ENCODE peak calls at places on chromosomes 7 and 10, in four cellular contexts. One of them, this sample, is unnamed.
A peak's percentile ranks its signal among the peaks of the same experiment; 100 is the strongest.

GRCh38 chr10:117320050-117320665 is 55.1 kb downstream of the PDZD8 start:
- DNase-seq in CD8-positive, alpha-beta T cell: no peak
- DNase-seq in mammary epithelial cell: no peak
- DNase-seq in GM23338: peak; percentile 71
- DNase-seq in this sample: peak; percentile 16

GRCh38 chr7:43844257-43844656 is 25.1 kb downstream of the MRPS24 start:
- DNase-seq in CD8-positive, alpha-beta T cell: no peak
- DNase-seq in mammary epithelial cell: no peak
- DNase-seq in GM23338: no peak
- DNase-seq in this sample: no peak

GRCh38 chr7:117025891-117026290 is 72.6 kb downstream of the ST7 start:
- DNase-seq in GM23338: no peak
- DNase-seq in mammary epithelial cell: no peak
- DNase-seq in CD8-positive, alpha-beta T cell: no peak
- DNase-seq in this sample: no peak

GRCh38 chr10:35470535-35470934 is 134.2 kb downstream of the CCNY start:
- DNase-seq in CD8-positive, alpha-beta T cell: no peak
- DNase-seq in mammary epithelial cell: no peak
- DNase-seq in GM23338: peak; percentile 49
- DNase-seq in this sample: peak; percentile 60

GRCh38 chr10:45063605-45064231 is 63.0 kb downstream of the ZNF22 start:
- DNase-seq in mammary epithelial cell: peak; percentile 83
- DNase-seq in CD8-positive, alpha-beta T cell: no peak
- DNase-seq in GM23338: no peak
- DNase-seq in this sample: no peak

GRCh38 chr10:60817135-60817805 is 39.0 kb downstream of the CDK1 start:
- DNase-seq in mammary epithelial cell: no peak
- DNase-seq in CD8-positive, alpha-beta T cell: no peak
- DNase-seq in GM23338: no peak
- DNase-seq in this sample: no peak

GRCh38 chr7:129958643-129959479 is 6.1 kb upstream of the UBE2H start:
- DNase-seq in mammary epithelial cell: peak; percentile 99
- DNase-seq in GM23338: no peak
- DNase-seq in CD8-positive, alpha-beta T cell: no peak
- DNase-seq in this sample: no peak

GRCh38 chr7:151631149-151631967 is 111.7 kb upstream of the RHEB start:
- DNase-seq in GM23338: peak; percentile 72
- DNase-seq in CD8-positive, alpha-beta T cell: no peak
- DNase-seq in mammary epithelial cell: peak; percentile 41
- DNase-seq in this sample: no peak

GRCh38 chr7:43735802-43736603 is 6.7 kb upstream of the COA1 start:
- DNase-seq in CD8-positive, alpha-beta T cell: no peak
- DNase-seq in GM23338: no peak
- DNase-seq in mammary epithelial cell: no peak
- DNase-seq in this sample: no peak

GRCh38 chr7:7639847-7640220 is 718 bp upstream of the UMAD1 start:
- DNase-seq in CD8-positive, alpha-beta T cell: peak; percentile 41
- DNase-seq in GM23338: no peak
- DNase-seq in mammary epithelial cell: no peak
- DNase-seq in this sample: no peak

GRCh38 chr10:1368772-1369171 is 312.6 kb downstream of the WDR37 start:
- DNase-seq in GM23338: peak; percentile 86
- DNase-seq in CD8-positive, alpha-beta T cell: peak; percentile 30
- DNase-seq in mammary epithelial cell: no peak
- DNase-seq in this sample: peak; percentile 90

GRCh38 chr7:139777304-139777890 is 401 bp downstream of the HIPK2 start:
- DNase-seq in mammary epithelial cell: no peak
- DNase-seq in CD8-positive, alpha-beta T cell: peak; percentile 37
- DNase-seq in GM23338: peak; percentile 47
- DNase-seq in this sample: peak; percentile 86

GRCh38 chr7:31603076-31603475 is 83.9 kb upstream of the PPP1R17 start:
- DNase-seq in CD8-positive, alpha-beta T cell: no peak
- DNase-seq in mammary epithelial cell: peak; percentile 51
- DNase-seq in GM23338: no peak
- DNase-seq in this sample: no peak

GRCh38 chr7:15199482-15199881 is 296.9 kb upstream of the DGKB start:
- DNase-seq in mammary epithelial cell: no peak
- DNase-seq in CD8-positive, alpha-beta T cell: no peak
- DNase-seq in GM23338: peak; percentile 39
- DNase-seq in this sample: no peak

GRCh38 chr7:101308245-101309085 is 13.1 kb downstream of the IFT22 start:
- DNase-seq in GM23338: peak; percentile 95
- DNase-seq in mammary epithelial cell: peak; percentile 73
- DNase-seq in CD8-positive, alpha-beta T cell: peak; percentile 17
- DNase-seq in this sample: peak; percentile 93

GRCh38 chr7:44320794-44321371 is 4.5 kb downstream of the CAMK2B start:
- DNase-seq in GM23338: no peak
- DNase-seq in mammary epithelial cell: no peak
- DNase-seq in CD8-positive, alpha-beta T cell: no peak
- DNase-seq in this sample: no peak

GRCh38 chr7:111486472-111487142 is 75.7 kb downstream of the IMMP2L start:
- DNase-seq in mammary epithelial cell: peak; percentile 31
- DNase-seq in CD8-positive, alpha-beta T cell: no peak
- DNase-seq in GM23338: peak; percentile 62
- DNase-seq in this sample: peak; percentile 47

GRCh38 chr10:85612378-85612775 is 754.2 kb downstream of the GRID1 start:
- DNase-seq in CD8-positive, alpha-beta T cell: no peak
- DNase-seq in mammary epithelial cell: no peak
- DNase-seq in GM23338: no peak
- DNase-seq in this sample: no peak

GRCh38 chr7:119783799-119784198 is 489.2 kb upstream of the KCND2 start:
- DNase-seq in GM23338: no peak
- DNase-seq in mammary epithelial cell: peak; percentile 3
- DNase-seq in CD8-positive, alpha-beta T cell: no peak
- DNase-seq in this sample: no peak

GRCh38 chr7:18426564-18427226 is 68.9 kb upstream of the HDAC9 start:
- DNase-seq in CD8-positive, alpha-beta T cell: no peak
- DNase-seq in GM23338: no peak
- DNase-seq in mammary epithelial cell: peak; percentile 69
- DNase-seq in this sample: no peak

GRCh38 chr10:21527634-21528451 is 2.4 kb upstream of the SKIDA1 start:
- DNase-seq in CD8-positive, alpha-beta T cell: no peak
- DNase-seq in mammary epithelial cell: peak; percentile 46
- DNase-seq in GM23338: no peak
- DNase-seq in this sample: no peak

GRCh38 chr7:27184342-27185012 is 555 bp downstream of the HOXA11 start:
- DNase-seq in GM23338: peak; percentile 76
- DNase-seq in CD8-positive, alpha-beta T cell: no peak
- DNase-seq in mammary epithelial cell: peak; percentile 21
- DNase-seq in this sample: peak; percentile 81

GRCh38 chr7:27182861-27183681 is 2.0 kb downstream of the HOXA11 start:
- DNase-seq in mammary epithelial cell: no peak
- DNase-seq in GM23338: peak; percentile 75
- DNase-seq in CD8-positive, alpha-beta T cell: no peak
- DNase-seq in this sample: peak; percentile 89

GRCh38 chr7:27185013-27185707 is at the start of gene HOXA11:
- DNase-seq in CD8-positive, alpha-beta T cell: no peak
- DNase-seq in mammary epithelial cell: no peak
- DNase-seq in GM23338: no peak
- DNase-seq in this sample: peak; percentile 76

GRCh38 chr7:27182285-27182827 is 2.7 kb downstream of the HOXA11 start:
- DNase-seq in GM23338: no peak
- DNase-seq in CD8-positive, alpha-beta T cell: no peak
- DNase-seq in mammary epithelial cell: no peak
- DNase-seq in this sample: peak; percentile 42

DNA sequence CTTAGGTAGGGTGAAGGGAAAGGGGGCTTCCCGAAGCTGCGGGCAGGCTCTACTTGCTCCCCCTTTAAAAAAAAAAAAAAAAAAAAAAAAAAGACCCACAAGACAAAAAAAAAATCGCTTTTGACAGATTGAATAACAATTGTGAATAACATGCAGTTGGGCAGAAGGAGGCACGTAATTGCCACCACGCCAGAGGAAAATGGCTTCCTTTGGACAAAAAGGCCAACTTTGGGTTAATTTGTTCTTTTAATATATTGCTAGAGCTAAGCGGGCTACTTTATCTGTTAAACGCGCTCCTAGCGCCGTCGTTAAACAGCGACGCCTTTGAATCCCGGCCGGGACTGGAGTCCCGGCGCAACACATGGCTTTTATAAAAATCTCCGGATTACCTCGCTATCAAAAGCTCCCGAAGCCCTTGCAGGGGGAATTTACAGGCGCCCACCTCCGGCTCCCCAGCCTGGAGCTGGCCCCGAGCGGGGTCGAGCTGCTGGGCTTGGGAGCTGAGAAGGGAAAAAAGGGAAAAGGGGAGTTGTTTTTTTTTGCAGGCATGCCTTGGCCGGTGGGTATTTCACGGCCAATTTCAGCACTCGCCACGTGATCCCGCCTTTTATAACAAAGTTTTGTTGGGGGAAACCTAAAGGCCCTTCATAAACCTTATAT is 1.2 kb downstream of the HOXA11 start:
- DNase-seq in CD8-positive, alpha-beta T cell: no peak
- DNase-seq in GM23338: no peak
- DNase-seq in mammary epithelial cell: no peak
- DNase-seq in this sample: peak; percentile 77
- H3K4me3 ChIP-seq in CD8-positive, alpha-beta T cell: no peak overlapping the region
- H3K4me3 ChIP-seq in GM23338: peak overlapping the region; percentile 44
- H3K4me3 ChIP-seq in mammary epithelial cell: peak overlapping the region; percentile 45
- H3K4me3 ChIP-seq in this sample: no peak overlapping the region

GRCh38 chr10:125097409-125098070 is 62.8 kb downstream of the CTBP2 start:
- DNase-seq in CD8-positive, alpha-beta T cell: no peak
- DNase-seq in GM23338: no peak
- DNase-seq in mammary epithelial cell: no peak
- DNase-seq in this sample: no peak
- H3K27me3 ChIP-seq in CD8-positive, alpha-beta T cell: no peaks in the 10 kb centered on the region
- H3K27me3 ChIP-seq in GM23338: no peaks in the 10 kb centered on the region
- H3K27me3 ChIP-seq in mammary epithelial cell: no peaks in the 10 kb centered on the region
- H3K27me3 ChIP-seq in this sample: no peaks in the 10 kb centered on the region

GRCh38 chr7:1022801-1023465 is 21.4 kb upstream of the GPR146 start:
- DNase-seq in GM23338: no peak
- DNase-seq in CD8-positive, alpha-beta T cell: no peak
- DNase-seq in mammary epithelial cell: no peak
- DNase-seq in this sample: no peak
- H3K4me3 ChIP-seq in GM23338: no peak overlapping the region
- H3K4me3 ChIP-seq in CD8-positive, alpha-beta T cell: no peak overlapping the region
- H3K4me3 ChIP-seq in mammary epithelial cell: no peak overlapping the region
- H3K4me3 ChIP-seq in this sample: no peak overlapping the region

GRCh38 chr7:5349005-5349380 is 66.2 kb downstream of the SLC29A4 start:
- DNase-seq in mammary epithelial cell: no peak
- DNase-seq in GM23338: peak; percentile 28
- DNase-seq in CD8-positive, alpha-beta T cell: no peak
- DNase-seq in this sample: peak; percentile 66

GRCh38 chr7:5349437-5350173 is 66.9 kb downstream of the SLC29A4 start:
- DNase-seq in GM23338: peak; percentile 64
- DNase-seq in mammary epithelial cell: no peak
- DNase-seq in CD8-positive, alpha-beta T cell: no peak
- DNase-seq in this sample: peak; percentile 83

GRCh38 chr7:5350600-5351385 is 68.0 kb downstream of the SLC29A4 start:
- DNase-seq in GM23338: peak; percentile 49
- DNase-seq in mammary epithelial cell: no peak
- DNase-seq in CD8-positive, alpha-beta T cell: no peak
- DNase-seq in this sample: peak; percentile 78

GRCh38 chr7:5350174-5350463 is 67.4 kb downstream of the SLC29A4 start:
- DNase-seq in GM23338: no peak
- DNase-seq in mammary epithelial cell: no peak
- DNase-seq in CD8-positive, alpha-beta T cell: no peak
- DNase-seq in this sample: no peak

DNA sequence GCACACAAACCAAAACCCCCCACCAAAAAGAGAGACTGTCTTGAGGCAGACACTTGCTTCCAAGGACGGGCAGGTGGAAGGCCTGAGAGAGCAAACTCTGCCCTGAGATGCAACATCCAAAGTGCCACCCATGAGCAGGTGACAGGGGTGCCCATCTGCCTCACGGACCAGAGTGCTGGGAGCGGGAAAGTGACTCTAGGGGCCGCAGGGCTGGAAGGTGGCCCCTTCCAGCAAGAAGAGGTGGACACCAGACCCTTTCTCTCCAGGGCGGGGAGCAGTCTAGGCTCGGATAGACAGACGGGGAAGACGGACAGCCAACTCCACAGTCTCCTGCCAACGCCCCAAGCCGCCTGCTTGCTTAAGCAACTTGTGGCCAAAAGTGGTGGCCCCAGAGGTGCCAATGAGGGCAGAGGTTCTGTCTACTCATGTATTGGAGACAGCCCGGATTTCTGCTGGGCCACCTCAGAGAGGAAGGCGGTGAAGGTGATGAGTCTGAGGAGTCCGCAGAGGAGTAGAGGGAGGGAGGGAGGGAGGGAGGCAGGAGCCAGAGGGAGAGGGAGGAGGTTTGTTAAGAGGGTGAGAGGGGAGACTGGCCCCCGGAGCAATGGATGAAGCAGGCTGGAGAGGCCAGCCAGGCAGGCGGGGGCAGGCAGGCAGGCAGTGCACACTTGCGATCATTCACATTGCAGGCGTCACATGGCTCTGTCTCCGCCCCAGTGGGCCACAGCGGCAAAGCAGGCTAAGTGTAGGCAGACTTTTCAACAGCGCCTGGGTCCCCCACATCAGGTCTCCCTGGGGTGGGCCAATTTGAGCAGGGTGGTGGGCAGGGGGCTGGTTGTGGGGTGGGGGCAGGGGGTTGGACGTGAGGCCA is 65.6 kb downstream of the SLC29A4 start:
- DNase-seq in CD8-positive, alpha-beta T cell: no peak
- DNase-seq in mammary epithelial cell: no peak
- DNase-seq in GM23338: peak; percentile 70
- DNase-seq in this sample: peak; percentile 82
- H3K27me3 ChIP-seq in CD8-positive, alpha-beta T cell: no peaks in the 10 kb centered on the region
- H3K27me3 ChIP-seq in mammary epithelial cell: no peaks in the 10 kb centered on the region
- H3K27me3 ChIP-seq in GM23338: peaks cover 43% of the 10 kb centered on the region
- H3K27me3 ChIP-seq in this sample: peaks cover 10% of the 10 kb centered on the region

GRCh38 chr7:55534262-55534915 is 37.9 kb downstream of the VOPP1 start:
- DNase-seq in CD8-positive, alpha-beta T cell: peak; percentile 54
- DNase-seq in GM23338: no peak
- DNase-seq in mammary epithelial cell: peak; percentile 97
- DNase-seq in this sample: peak; percentile 10
- H3K4me3 ChIP-seq in CD8-positive, alpha-beta T cell: peak overlapping the region; percentile 21
- H3K4me3 ChIP-seq in GM23338: no peak overlapping the region
- H3K4me3 ChIP-seq in mammary epithelial cell: no peak overlapping the region
- H3K4me3 ChIP-seq in this sample: no peak overlapping the region

DNA sequence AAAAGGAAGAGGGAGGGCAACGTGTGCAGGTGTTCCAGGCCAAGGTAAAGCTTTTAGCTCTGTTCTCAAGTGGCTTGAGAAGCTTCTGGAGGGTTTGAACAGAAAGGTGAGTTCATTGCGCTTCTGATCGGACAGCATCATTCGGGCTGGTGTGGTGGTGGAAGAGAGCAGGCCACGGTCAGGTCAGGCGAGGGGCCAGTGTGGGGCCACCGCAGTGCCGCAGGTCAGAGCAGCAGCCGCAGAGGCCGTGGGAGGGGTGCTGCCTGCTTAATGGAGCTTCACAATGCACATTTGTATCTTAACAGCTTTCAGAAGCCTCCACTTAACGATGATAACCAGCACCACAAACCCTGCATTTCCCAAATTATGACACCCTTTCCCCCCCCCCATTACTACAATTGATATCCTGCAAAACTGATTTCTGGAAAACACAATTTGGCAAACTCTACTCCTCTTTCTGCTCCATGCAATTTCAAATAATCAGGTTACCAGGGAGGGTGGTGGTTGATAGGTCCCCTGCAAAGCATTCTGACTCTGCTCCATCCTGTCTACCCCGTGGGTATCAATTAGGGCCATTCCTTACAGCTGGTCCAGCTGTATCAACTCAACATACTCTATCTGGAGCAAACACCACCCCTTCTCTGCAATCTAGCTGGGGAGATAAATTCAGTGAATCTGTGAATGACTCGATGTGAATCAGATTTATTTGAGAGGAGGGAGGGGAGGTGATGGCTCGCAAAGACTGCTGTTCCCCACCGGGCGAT is 162.9 kb downstream of the ACTR3B start:
- DNase-seq in GM23338: no peak
- DNase-seq in CD8-positive, alpha-beta T cell: no peak
- DNase-seq in mammary epithelial cell: no peak
- DNase-seq in this sample: no peak
- H3K27me3 ChIP-seq in GM23338: peaks cover 34% of the 10 kb centered on the region
- H3K27me3 ChIP-seq in CD8-positive, alpha-beta T cell: no peaks in the 10 kb centered on the region
- H3K27me3 ChIP-seq in mammary epithelial cell: peaks cover 10% of the 10 kb centered on the region
- H3K27me3 ChIP-seq in this sample: peaks cover 20% of the 10 kb centered on the region

GRCh38 chr7:123237-123636 is 69.1 kb upstream of the FAM20C start:
- DNase-seq in mammary epithelial cell: no peak
- DNase-seq in GM23338: no peak
- DNase-seq in CD8-positive, alpha-beta T cell: no peak
- DNase-seq in this sample: peak; percentile 71
- H3K4me3 ChIP-seq in mammary epithelial cell: no peak overlapping the region
- H3K4me3 ChIP-seq in GM23338: no peak overlapping the region
- H3K4me3 ChIP-seq in CD8-positive, alpha-beta T cell: no peak overlapping the region
- H3K4me3 ChIP-seq in this sample: no peak overlapping the region

This sample was measured in H7.